ENCODE peak calls at places on chromosomes 3 and 15, in nine cellular contexts. One of them, this sample, is unnamed.

GRCh38 chr15:90870354-90871096 is 2.1 kb downstream of the FURIN start:
- DNase-seq in activated gamma-delta T cell treated with Interleukin-2 at 50 U/mL for 16 hours: no peak
- DNase-seq in uterus: no peak
- DNase-seq in activated T-helper 1 cell treated with anti-CD3 and anti-CD28 coated beads, Interleukin-2, amount 50 U/mL, for 16 hours: no peak
- DNase-seq in NCI-H2171: no peak
- DNase-seq in NCI-H2081: no peak
- DNase-seq in psoas muscle: no peak
- DNase-seq in putamen: no peak
- DNase-seq in foreskin keratinocyte: no peak
- DNase-seq in this sample: no peak

GRCh38 chr15:88219623-88220022 is 36.9 kb downstream of the NTRK3 start:
- DNase-seq in foreskin keratinocyte: no peak
- DNase-seq in uterus: no peak
- DNase-seq in putamen: no peak
- DNase-seq in NCI-H2171: no peak
- DNase-seq in NCI-H2081: no peak
- DNase-seq in activated T-helper 1 cell treated with anti-CD3 and anti-CD28 coated beads, Interleukin-2, amount 50 U/mL, for 16 hours: no peak
- DNase-seq in psoas muscle: no peak
- DNase-seq in activated gamma-delta T cell treated with Interleukin-2 at 50 U/mL for 16 hours: no peak
- DNase-seq in this sample: no peak

GRCh38 chr3:15523660-15524417 is 2.3 kb upstream of the COLQ start:
- DNase-seq in uterus: no peak
- DNase-seq in activated T-helper 1 cell treated with anti-CD3 and anti-CD28 coated beads, Interleukin-2, amount 50 U/mL, for 16 hours: no peak
- DNase-seq in foreskin keratinocyte: no peak
- DNase-seq in putamen: no peak
- DNase-seq in psoas muscle: no peak
- DNase-seq in activated gamma-delta T cell treated with Interleukin-2 at 50 U/mL for 16 hours: no peak
- DNase-seq in NCI-H2171: no peak
- DNase-seq in NCI-H2081: no peak
- DNase-seq in this sample: no peak

GRCh38 chr15:27328616-27329015 is 357.6 kb downstream of the GABRG3 start:
- DNase-seq in putamen: peak; percentile 33
- DNase-seq in activated T-helper 1 cell treated with anti-CD3 and anti-CD28 coated beads, Interleukin-2, amount 50 U/mL, for 16 hours: no peak
- DNase-seq in foreskin keratinocyte: no peak
- DNase-seq in uterus: no peak
- DNase-seq in NCI-H2171: no peak
- DNase-seq in NCI-H2081: peak; percentile 20
- DNase-seq in activated gamma-delta T cell treated with Interleukin-2 at 50 U/mL for 16 hours: no peak
- DNase-seq in psoas muscle: no peak
- DNase-seq in this sample: no peak

GRCh38 chr15:94238539-94239118 is 7.3 kb downstream of the MCTP2 start:
- DNase-seq in activated gamma-delta T cell treated with Interleukin-2 at 50 U/mL for 16 hours: no peak
- DNase-seq in uterus: no peak
- DNase-seq in NCI-H2171: no peak
- DNase-seq in foreskin keratinocyte: no peak
- DNase-seq in putamen: no peak
- DNase-seq in NCI-H2081: no peak
- DNase-seq in activated T-helper 1 cell treated with anti-CD3 and anti-CD28 coated beads, Interleukin-2, amount 50 U/mL, for 16 hours: no peak
- DNase-seq in psoas muscle: no peak
- DNase-seq in this sample: no peak

GRCh38 chr15:80188293-80188692 is 35.5 kb downstream of the FAH start:
- DNase-seq in activated T-helper 1 cell treated with anti-CD3 and anti-CD28 coated beads, Interleukin-2, amount 50 U/mL, for 16 hours: no peak
- DNase-seq in uterus: no peak
- DNase-seq in foreskin keratinocyte: no peak
- DNase-seq in putamen: peak; percentile 4
- DNase-seq in NCI-H2081: no peak
- DNase-seq in psoas muscle: no peak
- DNase-seq in NCI-H2171: peak; percentile 47
- DNase-seq in activated gamma-delta T cell treated with Interleukin-2 at 50 U/mL for 16 hours: no peak
- DNase-seq in this sample: no peak

GRCh38 chr15:78208341-78208844 is 26.0 kb downstream of the ACSBG1 start:
- DNase-seq in psoas muscle: no peak
- DNase-seq in foreskin keratinocyte: no peak
- DNase-seq in activated gamma-delta T cell treated with Interleukin-2 at 50 U/mL for 16 hours: no peak
- DNase-seq in NCI-H2171: no peak
- DNase-seq in activated T-helper 1 cell treated with anti-CD3 and anti-CD28 coated beads, Interleukin-2, amount 50 U/mL, for 16 hours: no peak
- DNase-seq in putamen: no peak
- DNase-seq in NCI-H2081: no peak
- DNase-seq in uterus: no peak
- DNase-seq in this sample: no peak

GRCh38 chr15:59885832-59886231 is 118.3 kb upstream of the FOXB1 start:
- DNase-seq in NCI-H2171: peak; percentile 80
- DNase-seq in NCI-H2081: peak; percentile 87
- DNase-seq in uterus: no peak
- DNase-seq in activated T-helper 1 cell treated with anti-CD3 and anti-CD28 coated beads, Interleukin-2, amount 50 U/mL, for 16 hours: no peak
- DNase-seq in psoas muscle: no peak
- DNase-seq in foreskin keratinocyte: peak; percentile 93
- DNase-seq in activated gamma-delta T cell treated with Interleukin-2 at 50 U/mL for 16 hours: no peak
- DNase-seq in putamen: no peak
- DNase-seq in this sample: no peak

GRCh38 chr3:189714991-189715961 is 84.1 kb downstream of the TP63 start:
- DNase-seq in foreskin keratinocyte: no peak
- DNase-seq in activated T-helper 1 cell treated with anti-CD3 and anti-CD28 coated beads, Interleukin-2, amount 50 U/mL, for 16 hours: no peak
- DNase-seq in activated gamma-delta T cell treated with Interleukin-2 at 50 U/mL for 16 hours: no peak
- DNase-seq in psoas muscle: no peak
- DNase-seq in uterus: no peak
- DNase-seq in NCI-H2081: no peak
- DNase-seq in putamen: no peak
- DNase-seq in NCI-H2171: no peak
- DNase-seq in this sample: no peak

GRCh38 chr3:129596194-129597086 is 10.0 kb downstream of the PLXND1 start:
- DNase-seq in NCI-H2171: no peak
- DNase-seq in psoas muscle: peak; percentile 87
- DNase-seq in NCI-H2081: no peak
- DNase-seq in activated gamma-delta T cell treated with Interleukin-2 at 50 U/mL for 16 hours: no peak
- DNase-seq in activated T-helper 1 cell treated with anti-CD3 and anti-CD28 coated beads, Interleukin-2, amount 50 U/mL, for 16 hours: no peak
- DNase-seq in uterus: peak; percentile 90
- DNase-seq in putamen: peak; percentile 92
- DNase-seq in foreskin keratinocyte: no peak
- DNase-seq in this sample: peak; percentile 90

This sample was measured in adrenal gland.